ENCODE peak calls at places on chromosomes 2 and 18, in four cellular contexts. I is GM23338, B is NCI-H510A treated with DMSO at 0.1 percent for 48 hours, L is neuronal stem cell. E is an unnamed sample.
A peak's percentile ranks its signal among the peaks of the same experiment; 100 is the strongest.

GRCh38 chr18:9708057-9708881 is at the start of gene RAB31:
- DNase-seq in I (peak; percentile 57), B (no peak), L (peak; percentile 43), E (peak; percentile 96)

GRCh38 chr2:102070058-102070642 is 72.4 kb upstream of the IL1R1 start:
- DNase-seq in I (no peak), B (no peak), L (no peak), E (no peak)

GRCh38 chr2:200199576-200200263 is 106.8 kb upstream of the SPATS2L start:
- DNase-seq in I (peak; percentile 55), B (no peak), L (no peak), E (no peak)

GRCh38 chr2:84924173-84925106 is 19.0 kb downstream of the TMSB10 start:
- DNase-seq in I (peak; percentile 78), B (no peak), L (no peak), E (no peak)

GRCh38 chr2:71606244-71606643 is 152.9 kb downstream of the DYSF start:
- DNase-seq in I (no peak), B (no peak), L (no peak), E (no peak)

GRCh38 chr2:182355815-182356214 is 71.0 kb downstream of the PDE1A start:
- DNase-seq in I (no peak), B (no peak), L (no peak), E (no peak)

GRCh38 chr2:74471332-74472065 is 981 bp downstream of the MRPL53 start:
- DNase-seq in I (no peak), B (no peak), L (no peak), E (no peak)

GRCh38 chr18:36531636-36532035 is 234.1 kb downstream of the FHOD3 start:
- DNase-seq in I (no peak), B (no peak), L (no peak), E (no peak)

GRCh38 chr2:224584768-224585204 is 377 bp downstream of the CUL3 start:
- DNase-seq in I (peak; percentile 57), B (no peak), L (no peak), E (peak; percentile 21)

GRCh38 chr18:4058179-4058578 is 396.9 kb downstream of the DLGAP1 start:
- DNase-seq in I (no peak), B (no peak), L (no peak), E (no peak)

GRCh38 chr18:67007999-67008398 is 404.1 kb upstream of the CDH19 start:
- DNase-seq in I (no peak), B (no peak), L (no peak), E (no peak)

GRCh38 chr2:20141056-20141762 is 83.7 kb downstream of the SDC1 start:
- DNase-seq in I (no peak), B (no peak), L (no peak), E (no peak)

GRCh38 chr2:27191107-27191829 is 20.6 kb upstream of the ATRAID start:
- DNase-seq in I (peak; percentile 83), B (peak; percentile 50), L (peak; percentile 37), E (peak; percentile 35)

GRCh38 chr2:8337321-8337720 is 344.5 kb upstream of the ID2 start:
- DNase-seq in I (no peak), B (no peak), L (no peak), E (no peak)

GRCh38 chr2:9914384-9915065 is 37.0 kb upstream of the GRHL1 start:
- DNase-seq in I (no peak), B (no peak), L (no peak), E (no peak)

GRCh38 chr2:4020153-4020552 is 316.8 kb downstream of the DCDC2C start:
- DNase-seq in I (no peak), B (peak; percentile 90), L (no peak), E (no peak)

GRCh38 chr2:68796306-68796905 is 61.8 kb downstream of the ARHGAP25 start:
- DNase-seq in I (no peak), B (no peak), L (no peak), E (no peak)

GRCh38 chr2:147538088-147538487 is 306.7 kb upstream of the ACVR2A start:
- DNase-seq in I (no peak), B (no peak), L (no peak), E (no peak)

GRCh38 chr2:120132190-120132589 is 91.0 kb downstream of the TMEM185B start:
- DNase-seq in I (no peak), B (no peak), L (no peak), E (no peak)

GRCh38 chr2:142718731-142719130 is 158.7 kb upstream of the KYNU start:
- DNase-seq in I (no peak), B (no peak), L (no peak), E (no peak)

GRCh38 chr2:156675896-156676295 is 239.7 kb downstream of the GPD2 start:
- DNase-seq in I (no peak), B (no peak), L (no peak), E (no peak)